ENCODE peak calls at places on chromosomes 1 and 21, in eight cellular contexts. U, E, B, T, S, I, F and P are unnamed samples.

GRCh38 chr1:70353641-70354331 is 736 bp downstream of the ANKRD13C start:
- DNase-seq in U (peak), E (no peak), B (no peak), T (peak), S (no peak), I (no peak), F (peak), P (no peak)

GRCh38 chr1:170198090-170198489 is 52.3 kb downstream of the NTMT2 start:
- DNase-seq in U (no peak), E (no peak), B (no peak), T (no peak), S (no peak), I (no peak), F (no peak), P (no peak)

GRCh38 chr1:7964476-7964875 is 3.0 kb downstream of the PARK7 start:
- DNase-seq in U (no peak), E (no peak), B (no peak), T (no peak), S (no peak), I (no peak), F (no peak), P (no peak)

GRCh38 chr1:207822602-207823451 is 71.0 kb downstream of the CD46 start:
- DNase-seq in U (peak), E (peak), B (peak), T (no peak), S (no peak), I (peak), F (peak), P (peak)

GRCh38 chr21:34924767-34925425 is 124.2 kb downstream of the RUNX1 start:
- DNase-seq in U (no peak), E (no peak), B (no peak), T (no peak), S (no peak), I (no peak), F (no peak), P (no peak)

GRCh38 chr21:45540601-45540970 is 1.7 kb downstream of the SLC19A1 start:
- DNase-seq in U (no peak), E (no peak), B (peak), T (peak), S (no peak), I (no peak), F (no peak), P (no peak)

GRCh38 chr1:90826834-90827233 is 109.7 kb upstream of the BARHL2 start:
- DNase-seq in U (no peak), E (no peak), B (no peak), T (no peak), S (no peak), I (no peak), F (no peak), P (no peak)

GRCh38 chr1:66275601-66276023 is 258.3 kb upstream of the SGIP1 start:
- DNase-seq in U (no peak), E (no peak), B (peak), T (no peak), S (no peak), I (peak), F (no peak), P (no peak)

GRCh38 chr21:42609806-42610205 is 43.6 kb upstream of the PDE9A start:
- DNase-seq in U (no peak), E (no peak), B (no peak), T (no peak), S (no peak), I (no peak), F (no peak), P (no peak)

GRCh38 chr1:201731592-201731991 is 97.4 kb upstream of the IPO9 start:
- DNase-seq in U (no peak), E (no peak), B (no peak), T (no peak), S (no peak), I (no peak), F (no peak), P (no peak)